ENCODE peak calls at places on chromosomes 1 and 21, in nine cellular contexts. One of them, this sample, is unnamed.

GRCh38 chr1:34871443-34872132 is 12.0 kb upstream of the SMIM12 start:
- DNase-seq in uterus: no peak
- DNase-seq in HCT116: no peak
- DNase-seq in Peyer's patch: no peak
- DNase-seq in thyroid gland: peak
- DNase-seq in K562: no peak
- DNase-seq in ovary: no peak
- DNase-seq in gastrocnemius medialis: no peak
- DNase-seq in body of pancreas: no peak
- DNase-seq in this sample: no peak

GRCh38 chr1:8661185-8662110 is 156.0 kb downstream of the RERE start:
- DNase-seq in uterus: peak
- DNase-seq in HCT116: no peak
- DNase-seq in Peyer's patch: no peak
- DNase-seq in thyroid gland: peak
- DNase-seq in K562: no peak
- DNase-seq in ovary: peak
- DNase-seq in gastrocnemius medialis: peak
- DNase-seq in body of pancreas: peak
- DNase-seq in this sample: no peak

GRCh38 chr21:42012763-42013329 is 2.7 kb upstream of the ZBTB21 start:
- DNase-seq in uterus: no peak
- DNase-seq in HCT116: no peak
- DNase-seq in Peyer's patch: no peak
- DNase-seq in thyroid gland: no peak
- DNase-seq in K562: no peak
- DNase-seq in ovary: no peak
- DNase-seq in gastrocnemius medialis: no peak
- DNase-seq in body of pancreas: no peak
- DNase-seq in this sample: peak

GRCh38 chr1:21870611-21871010 is 58.5 kb downstream of the LDLRAD2 start:
- DNase-seq in uterus: no peak
- DNase-seq in HCT116: no peak
- DNase-seq in Peyer's patch: no peak
- DNase-seq in thyroid gland: no peak
- DNase-seq in K562: no peak
- DNase-seq in ovary: no peak
- DNase-seq in gastrocnemius medialis: no peak
- DNase-seq in body of pancreas: no peak
- DNase-seq in this sample: no peak

GRCh38 chr1:233061265-233061664 is 110.9 kb downstream of the NTPCR start:
- DNase-seq in uterus: no peak
- DNase-seq in HCT116: no peak
- DNase-seq in Peyer's patch: no peak
- DNase-seq in thyroid gland: peak
- DNase-seq in K562: no peak
- DNase-seq in ovary: no peak
- DNase-seq in gastrocnemius medialis: no peak
- DNase-seq in body of pancreas: no peak
- DNase-seq in this sample: no peak

GRCh38 chr1:7752512-7753417 is 18.3 kb upstream of the VAMP3 start:
- DNase-seq in uterus: peak
- DNase-seq in HCT116: peak
- DNase-seq in Peyer's patch: no peak
- DNase-seq in thyroid gland: peak
- DNase-seq in K562: peak
- DNase-seq in ovary: peak
- DNase-seq in gastrocnemius medialis: peak
- DNase-seq in body of pancreas: peak
- DNase-seq in this sample: no peak

GRCh38 chr21:45557611-45558043 is 15.4 kb upstream of the SLC19A1 start:
- DNase-seq in uterus: no peak
- DNase-seq in HCT116: no peak
- DNase-seq in Peyer's patch: no peak
- DNase-seq in thyroid gland: no peak
- DNase-seq in K562: no peak
- DNase-seq in ovary: no peak
- DNase-seq in gastrocnemius medialis: no peak
- DNase-seq in body of pancreas: no peak
- DNase-seq in this sample: peak

GRCh38 chr21:23016617-23017016 is 2018.4 kb downstream of the NCAM2 start:
- DNase-seq in uterus: no peak
- DNase-seq in HCT116: no peak
- DNase-seq in Peyer's patch: no peak
- DNase-seq in thyroid gland: no peak
- DNase-seq in K562: no peak
- DNase-seq in ovary: no peak
- DNase-seq in gastrocnemius medialis: no peak
- DNase-seq in body of pancreas: no peak
- DNase-seq in this sample: no peak

GRCh38 chr1:241964550-241965241 is 7.1 kb downstream of the BECN2 start:
- DNase-seq in uterus: no peak
- DNase-seq in HCT116: no peak
- DNase-seq in Peyer's patch: no peak
- DNase-seq in thyroid gland: no peak
- DNase-seq in K562: no peak
- DNase-seq in ovary: no peak
- DNase-seq in gastrocnemius medialis: peak
- DNase-seq in body of pancreas: no peak
- DNase-seq in this sample: no peak

GRCh38 chr1:54774820-54775498 is 10.6 kb upstream of the PARS2 start:
- DNase-seq in uterus: no peak
- DNase-seq in HCT116: peak
- DNase-seq in Peyer's patch: no peak
- DNase-seq in thyroid gland: peak
- DNase-seq in K562: peak
- DNase-seq in ovary: no peak
- DNase-seq in gastrocnemius medialis: no peak
- DNase-seq in body of pancreas: no peak
- DNase-seq in this sample: no peak

GRCh38 chr21:38434913-38435533 is 63.3 kb downstream of the ERG start:
- DNase-seq in uterus: no peak
- DNase-seq in HCT116: no peak
- DNase-seq in Peyer's patch: no peak
- DNase-seq in thyroid gland: no peak
- DNase-seq in K562: no peak
- DNase-seq in ovary: no peak
- DNase-seq in gastrocnemius medialis: no peak
- DNase-seq in body of pancreas: no peak
- DNase-seq in this sample: no peak

GRCh38 chr1:115090547-115090946 is 1.2 kb upstream of the TSPAN2 start:
- DNase-seq in uterus: peak
- DNase-seq in HCT116: no peak
- DNase-seq in Peyer's patch: no peak
- DNase-seq in thyroid gland: no peak
- DNase-seq in K562: no peak
- DNase-seq in ovary: no peak
- DNase-seq in gastrocnemius medialis: no peak
- DNase-seq in body of pancreas: peak
- DNase-seq in this sample: no peak

GRCh38 chr1:53848025-53848424 is 9.9 kb upstream of the NDC1 start:
- DNase-seq in uterus: no peak
- DNase-seq in HCT116: no peak
- DNase-seq in Peyer's patch: no peak
- DNase-seq in thyroid gland: no peak
- DNase-seq in K562: no peak
- DNase-seq in ovary: no peak
- DNase-seq in gastrocnemius medialis: no peak
- DNase-seq in body of pancreas: no peak
- DNase-seq in this sample: no peak

GRCh38 chr21:41761211-41762181 is 5.4 kb downstream of the RIPK4 start:
- DNase-seq in uterus: no peak
- DNase-seq in HCT116: no peak
- DNase-seq in Peyer's patch: peak
- DNase-seq in thyroid gland: peak
- DNase-seq in K562: no peak
- DNase-seq in ovary: no peak
- DNase-seq in gastrocnemius medialis: peak
- DNase-seq in body of pancreas: peak
- DNase-seq in this sample: no peak

GRCh38 chr1:188599313-188599712 is 1770.6 kb downstream of the PLA2G4A start:
- DNase-seq in uterus: no peak
- DNase-seq in HCT116: no peak
- DNase-seq in Peyer's patch: no peak
- DNase-seq in thyroid gland: no peak
- DNase-seq in K562: no peak
- DNase-seq in ovary: no peak
- DNase-seq in gastrocnemius medialis: no peak
- DNase-seq in body of pancreas: no peak
- DNase-seq in this sample: no peak

GRCh38 chr21:36319767-36320420 is at the start of gene MORC3:
- DNase-seq in uterus: peak
- DNase-seq in HCT116: peak
- DNase-seq in Peyer's patch: peak
- DNase-seq in thyroid gland: peak
- DNase-seq in K562: peak
- DNase-seq in ovary: peak
- DNase-seq in gastrocnemius medialis: peak
- DNase-seq in body of pancreas: peak
- DNase-seq in this sample: peak
- TF ChIP-seq POLR2A in uterus: peak
- TF ChIP-seq POLR2A in HCT116: peak
- TF ChIP-seq POLR2A in Peyer's patch: peak
- TF ChIP-seq POLR2A in thyroid gland: peak
- TF ChIP-seq POLR2A in K562: peak
- TF ChIP-seq POLR2A in ovary: peak
- TF ChIP-seq POLR2A in gastrocnemius medialis: peak
- TF ChIP-seq POLR2A in body of pancreas: peak
- TF ChIP-seq POLR2A in this sample: peak

DNA sequence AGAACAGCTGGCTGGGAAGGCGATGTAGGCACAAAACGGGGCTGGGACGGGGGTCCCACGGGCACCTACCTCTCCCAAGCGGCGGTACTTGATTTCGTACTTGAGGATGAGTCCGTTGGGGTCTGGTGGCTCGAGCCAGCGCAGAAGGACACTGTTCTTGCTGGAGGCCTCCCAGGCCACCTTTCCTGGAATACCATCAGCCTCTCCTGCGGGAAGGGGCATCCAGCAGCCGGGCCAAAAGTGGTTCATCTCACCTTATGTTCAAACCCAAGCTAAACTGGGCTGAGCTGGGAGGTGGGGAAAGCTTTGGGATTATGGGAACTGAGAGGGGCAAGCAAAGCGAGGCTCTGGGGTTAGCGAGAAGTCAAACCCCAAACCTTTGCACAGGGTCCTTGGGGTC is 14.3 kb downstream of the INSRR start:
- DNase-seq in uterus: no peak
- DNase-seq in HCT116: no peak
- DNase-seq in Peyer's patch: no peak
- DNase-seq in thyroid gland: no peak
- DNase-seq in K562: no peak
- DNase-seq in ovary: no peak
- DNase-seq in gastrocnemius medialis: no peak
- DNase-seq in body of pancreas: no peak
- DNase-seq in this sample: no peak
- H3K4me3 ChIP-seq in uterus: no peak
- H3K4me3 ChIP-seq in HCT116: no peak
- H3K4me3 ChIP-seq in Peyer's patch: no peak
- H3K4me3 ChIP-seq in thyroid gland: no peak
- H3K4me3 ChIP-seq in K562: no peak
- H3K4me3 ChIP-seq in ovary: no peak
- H3K4me3 ChIP-seq in gastrocnemius medialis: no peak
- H3K4me3 ChIP-seq in body of pancreas: no peak
- H3K4me3 ChIP-seq in this sample: no peak

DNA sequence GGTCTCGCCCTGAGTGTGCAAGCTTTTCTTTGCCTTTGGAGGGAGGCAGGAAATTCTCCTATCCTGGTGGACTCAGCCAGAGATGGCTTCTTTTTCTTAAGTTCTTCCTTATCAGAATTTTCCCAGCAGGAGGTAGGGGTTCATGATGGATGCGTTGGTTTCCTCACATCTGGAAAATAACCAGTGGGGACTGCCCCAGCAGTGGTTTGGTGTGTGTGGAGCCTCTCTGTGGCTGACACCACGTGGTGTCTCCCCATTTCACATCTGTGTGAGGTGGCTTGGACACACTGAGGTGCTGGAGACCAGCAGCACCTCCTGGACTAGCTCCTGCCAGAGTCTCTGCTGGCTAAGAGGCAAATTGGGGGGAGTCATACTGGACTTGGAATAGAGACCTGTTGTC is 32.6 kb downstream of the B3GALT5 start:
- DNase-seq in uterus: no peak
- DNase-seq in HCT116: no peak
- DNase-seq in Peyer's patch: peak
- DNase-seq in thyroid gland: no peak
- DNase-seq in K562: no peak
- DNase-seq in ovary: no peak
- DNase-seq in gastrocnemius medialis: no peak
- DNase-seq in body of pancreas: no peak
- DNase-seq in this sample: no peak
- H3K27ac ChIP-seq in uterus: no peak
- H3K27ac ChIP-seq in HCT116: no peak
- H3K27ac ChIP-seq in Peyer's patch: no peak
- H3K27ac ChIP-seq in thyroid gland: no peak
- H3K27ac ChIP-seq in K562: no peak
- H3K27ac ChIP-seq in ovary: no peak
- H3K27ac ChIP-seq in gastrocnemius medialis: no peak
- H3K27ac ChIP-seq in body of pancreas: no peak
- H3K27ac ChIP-seq in this sample: no peak

GRCh38 chr1:3453891-3454810 is at the start of gene ARHGEF16:
- DNase-seq in uterus: no peak
- DNase-seq in HCT116: peak
- DNase-seq in Peyer's patch: peak
- DNase-seq in thyroid gland: peak
- DNase-seq in K562: peak
- DNase-seq in ovary: peak
- DNase-seq in gastrocnemius medialis: peak
- DNase-seq in body of pancreas: peak
- DNase-seq in this sample: no peak
- TF ChIP-seq POLR2A in uterus: no peak
- TF ChIP-seq POLR2A in HCT116: no peak
- TF ChIP-seq POLR2A in Peyer's patch: peak
- TF ChIP-seq POLR2A in thyroid gland: no peak
- TF ChIP-seq POLR2A in K562: no peak
- TF ChIP-seq POLR2A in ovary: no peak
- TF ChIP-seq POLR2A in gastrocnemius medialis: no peak
- TF ChIP-seq POLR2A in body of pancreas: no peak
- TF ChIP-seq POLR2A in this sample: no peak

DNA sequence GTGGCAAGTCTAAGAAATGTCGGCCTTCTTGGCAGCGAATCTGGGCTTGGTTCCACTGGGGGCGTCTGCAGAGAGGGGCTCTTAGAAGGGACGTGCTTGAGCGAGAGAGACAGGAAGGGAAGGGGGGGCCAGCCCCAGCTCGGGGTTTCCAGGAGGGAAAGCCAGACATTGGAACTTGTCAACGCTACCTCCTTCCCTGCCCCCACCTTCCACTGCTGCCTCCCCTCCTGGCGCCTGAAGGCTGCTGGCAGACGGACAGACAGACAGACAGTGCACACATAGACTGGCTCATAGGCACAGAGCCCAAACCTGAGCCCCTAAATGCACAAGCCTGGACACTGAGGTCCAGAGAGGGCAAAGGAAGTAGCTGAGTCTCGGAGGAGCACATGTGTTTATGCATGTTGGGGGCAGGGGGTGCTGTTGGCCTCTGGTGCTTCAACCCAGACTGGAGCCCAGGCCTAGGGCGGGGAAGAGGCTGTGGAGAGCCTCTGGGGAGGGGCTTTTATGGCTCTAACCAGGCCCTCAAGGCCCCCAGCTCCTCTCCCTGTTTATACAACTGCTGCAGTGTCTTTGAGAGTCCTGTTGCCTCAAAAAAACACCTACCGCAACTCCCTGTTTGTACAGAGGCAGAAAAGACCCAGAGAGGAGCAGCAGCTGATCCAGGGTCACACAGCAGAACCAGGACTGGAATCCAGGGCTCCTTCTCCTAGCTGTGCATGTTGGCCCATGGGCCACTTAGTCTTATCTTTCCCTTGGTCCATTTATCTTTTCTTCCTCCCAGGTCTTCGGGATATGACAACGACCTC is 33.1 kb upstream of the WASF2 start:
- DNase-seq in uterus: peak
- DNase-seq in HCT116: no peak
- DNase-seq in Peyer's patch: no peak
- DNase-seq in thyroid gland: peak
- DNase-seq in K562: peak
- DNase-seq in ovary: peak
- DNase-seq in gastrocnemius medialis: no peak
- DNase-seq in body of pancreas: no peak
- DNase-seq in this sample: no peak
- H3K4me3 ChIP-seq in uterus: no peak
- H3K4me3 ChIP-seq in HCT116: no peak
- H3K4me3 ChIP-seq in Peyer's patch: peak
- H3K4me3 ChIP-seq in thyroid gland: no peak
- H3K4me3 ChIP-seq in K562: no peak
- H3K4me3 ChIP-seq in ovary: no peak
- H3K4me3 ChIP-seq in gastrocnemius medialis: peak
- H3K4me3 ChIP-seq in body of pancreas: no peak
- H3K4me3 ChIP-seq in this sample: peak